ENCODE peak calls at places on chromosomes 2 and 18, in seven cellular contexts. X, D, E, P, I, T and S are unnamed samples.

GRCh38 chr2:147223553-147223952 is 621.3 kb upstream of the ACVR2A start:
- DNase-seq in P (no peak), X (no peak), E (no peak), T (no peak), I (no peak), D (no peak), S (no peak)

GRCh38 chr18:59537581-59537980 is 159.6 kb downstream of the CCBE1 start:
- DNase-seq in X (no peak), I (no peak), P (no peak), D (no peak), T (no peak), E (no peak), S (no peak)

GRCh38 chr18:24983566-24983965 is 368.4 kb downstream of the ZNF521 start:
- DNase-seq in E (no peak), D (no peak), P (no peak), I (no peak), T (no peak), X (no peak), S (no peak)

GRCh38 chr2:42971947-42972736 is 179.8 kb upstream of the HAAO start:
- DNase-seq in I (no peak), E (no peak), T (no peak), P (no peak), X (peak), D (peak), S (no peak)

GRCh38 chr2:217839073-217839749 is 163.6 kb downstream of the TNS1 start:
- DNase-seq in E (no peak), D (no peak), X (no peak), T (no peak), I (no peak), P (no peak), S (no peak)

GRCh38 chr2:240462073-240462703 is 26.7 kb downstream of the GPC1 start:
- DNase-seq in P (no peak), I (no peak), E (peak), D (peak), T (no peak), X (peak), S (no peak)

GRCh38 chr2:72081450-72081849 is 66.2 kb downstream of the CYP26B1 start:
- DNase-seq in P (no peak), D (peak), E (no peak), I (no peak), T (no peak), X (no peak), S (no peak)

GRCh38 chr2:79219383-79219988 is 59.9 kb upstream of the REG3A start:
- DNase-seq in T (peak), X (no peak), E (peak), P (no peak), I (no peak), D (no peak), S (no peak)

GRCh38 chr2:238137885-238138284 is 583 bp upstream of the KLHL30 start:
- DNase-seq in T (no peak), D (no peak), P (no peak), X (no peak), E (no peak), I (no peak), S (no peak)

GRCh38 chr2:137031731-137032130 is 266.4 kb downstream of the THSD7B start:
- DNase-seq in P (no peak), D (no peak), X (no peak), E (no peak), I (no peak), T (no peak), S (no peak)

GRCh38 chr2:169798397-169798717 is 314 bp upstream of the SSB start:
- DNase-seq in X (no peak), E (no peak), D (no peak), I (no peak), T (no peak), P (no peak), S (no peak)

GRCh38 chr2:55581435-55581834 is 36.0 kb downstream of the PPP4R3B start:
- DNase-seq in D (no peak), E (no peak), T (no peak), X (no peak), I (no peak), P (peak), S (no peak)

GRCh38 chr2:111106720-111107119 is 14.0 kb upstream of the BCL2L11 start:
- DNase-seq in T (no peak), P (no peak), D (no peak), X (no peak), I (no peak), E (no peak), S (no peak)

GRCh38 chr2:205405194-205405593 is 277.1 kb upstream of the NRP2 start:
- DNase-seq in P (no peak), D (no peak), I (no peak), E (no peak), X (no peak), T (no peak), S (no peak)

GRCh38 chr2:35365859-35366258 is 989.7 kb upstream of the CRIM1 start:
- DNase-seq in P (no peak), E (no peak), X (no peak), D (no peak), T (no peak), I (no peak), S (no peak)

GRCh38 chr2:55425449-55425848 is 5.8 kb upstream of the CCDC88A start:
- DNase-seq in T (peak), P (no peak), D (no peak), E (no peak), I (no peak), X (no peak), S (no peak)

GRCh38 chr2:171136024-171136423 is 24.7 kb downstream of the TLK1 start:
- DNase-seq in X (no peak), P (no peak), I (no peak), T (no peak), D (no peak), E (no peak), S (no peak)

GRCh38 chr18:79933765-79934164 is 17.7 kb downstream of the SLC66A2 start:
- DNase-seq in E (peak), D (peak), X (peak), I (no peak), P (no peak), T (peak), S (no peak)

GRCh38 chr2:237345891-237346640 is 67.9 kb downstream of the COL6A3 start:
- DNase-seq in T (no peak), X (no peak), E (no peak), I (no peak), P (no peak), D (no peak), S (no peak)

GRCh38 chr2:25342372-25343186 is 854 bp upstream of the DNMT3A start:
- DNase-seq in E (peak), X (peak), T (peak), I (peak), D (peak), P (peak), S (peak)

GRCh38 chr2:12507295-12507694 is 209.4 kb upstream of the TRIB2 start:
- DNase-seq in X (no peak), P (peak), I (peak), D (no peak), E (no peak), T (peak), S (no peak)

GRCh38 chr2:196677404-196677803 is 37.9 kb downstream of the CCDC150 start:
- DNase-seq in E (peak), T (no peak), P (no peak), D (no peak), I (no peak), X (no peak), S (no peak)

GRCh38 chr2:182767578-182767977 is 51.5 kb downstream of the DNAJC10 start:
- DNase-seq in E (no peak), P (no peak), D (no peak), X (no peak), I (no peak), T (no peak), S (no peak)

DNA sequence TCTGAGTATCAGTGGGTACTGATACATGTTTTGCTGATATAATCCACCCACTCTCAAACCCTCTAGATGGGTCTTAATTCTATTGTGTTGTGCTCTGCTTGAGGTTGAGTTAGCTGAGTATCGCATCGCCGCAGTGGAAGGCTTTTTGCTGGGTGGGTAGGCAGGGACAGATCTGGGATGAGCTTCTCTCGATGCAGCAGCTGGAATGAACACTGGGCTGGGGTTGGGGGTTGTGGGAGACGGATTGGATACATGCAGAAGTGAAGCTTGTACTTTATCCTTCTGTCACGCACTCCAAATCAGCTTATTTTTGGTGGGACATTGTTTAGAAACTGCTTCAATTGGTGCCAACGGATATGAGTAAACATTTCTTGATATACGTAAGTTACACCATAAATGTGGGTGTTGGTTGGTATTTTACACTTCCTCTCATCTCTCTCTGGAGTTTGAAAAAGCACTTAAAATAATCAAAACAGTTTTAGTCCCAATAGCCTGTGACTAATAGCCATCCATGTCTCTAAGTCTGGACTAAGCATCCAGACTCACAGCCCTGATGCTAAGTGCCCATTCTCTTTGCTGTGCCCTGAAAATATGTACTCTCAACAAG is 107.1 kb downstream of the POLE4 start:
- DNase-seq in P (no peak), D (no peak), T (no peak), X (no peak), I (no peak), E (no peak), S (no peak)
- H3K27ac ChIP-seq in P (no peak), D (no peak), T (no peak), X (no peak), I (no peak), E (no peak), S (no peak)

DNA sequence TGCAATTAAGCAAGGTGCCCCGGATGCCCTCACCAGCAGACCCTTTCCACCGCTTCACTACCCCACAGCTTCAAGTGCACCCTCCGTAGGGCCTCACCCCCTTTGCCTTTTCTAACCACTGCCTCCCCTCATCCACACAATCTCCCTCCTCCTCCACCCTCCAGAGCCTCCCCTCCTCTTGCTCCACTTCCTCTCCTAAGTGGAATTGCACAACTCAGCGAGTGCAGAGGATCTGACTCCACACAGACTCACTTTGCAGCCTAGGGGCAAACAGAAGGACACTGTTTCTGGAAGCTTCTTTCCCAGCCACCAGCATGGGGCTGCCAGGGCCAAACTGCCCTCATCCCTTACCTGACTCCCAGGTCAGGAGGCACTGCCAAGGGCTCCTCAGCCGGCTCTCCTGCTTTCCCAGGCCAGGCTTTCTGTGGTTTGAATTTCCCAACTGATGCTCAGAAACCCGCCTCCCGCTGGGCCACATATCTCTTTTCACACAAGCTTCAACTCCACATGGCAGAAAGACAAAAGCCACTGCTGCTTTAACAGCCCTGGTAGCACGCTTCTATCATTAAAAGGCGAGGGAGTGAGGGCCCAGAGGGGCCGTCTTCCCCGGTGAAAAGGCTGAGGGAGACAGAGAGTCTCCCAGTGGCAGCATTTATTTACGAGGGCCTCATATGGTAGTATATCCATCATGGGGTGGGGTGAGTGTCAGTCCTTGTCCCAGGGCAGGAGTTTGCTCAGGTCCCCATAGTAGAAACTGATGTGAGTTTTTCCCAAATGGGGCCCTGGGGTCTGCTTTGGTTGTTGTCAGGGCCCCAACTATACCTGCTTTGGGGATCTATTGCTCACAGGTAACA is 74.7 kb upstream of the MGAT4A start:
- DNase-seq in I (no peak), T (peak), D (no peak), P (no peak), E (peak), X (peak), S (no peak)
- H3K27ac ChIP-seq in I (no peak), T (peak), D (peak), P (no peak), E (peak), X (peak), S (peak)

DNA sequence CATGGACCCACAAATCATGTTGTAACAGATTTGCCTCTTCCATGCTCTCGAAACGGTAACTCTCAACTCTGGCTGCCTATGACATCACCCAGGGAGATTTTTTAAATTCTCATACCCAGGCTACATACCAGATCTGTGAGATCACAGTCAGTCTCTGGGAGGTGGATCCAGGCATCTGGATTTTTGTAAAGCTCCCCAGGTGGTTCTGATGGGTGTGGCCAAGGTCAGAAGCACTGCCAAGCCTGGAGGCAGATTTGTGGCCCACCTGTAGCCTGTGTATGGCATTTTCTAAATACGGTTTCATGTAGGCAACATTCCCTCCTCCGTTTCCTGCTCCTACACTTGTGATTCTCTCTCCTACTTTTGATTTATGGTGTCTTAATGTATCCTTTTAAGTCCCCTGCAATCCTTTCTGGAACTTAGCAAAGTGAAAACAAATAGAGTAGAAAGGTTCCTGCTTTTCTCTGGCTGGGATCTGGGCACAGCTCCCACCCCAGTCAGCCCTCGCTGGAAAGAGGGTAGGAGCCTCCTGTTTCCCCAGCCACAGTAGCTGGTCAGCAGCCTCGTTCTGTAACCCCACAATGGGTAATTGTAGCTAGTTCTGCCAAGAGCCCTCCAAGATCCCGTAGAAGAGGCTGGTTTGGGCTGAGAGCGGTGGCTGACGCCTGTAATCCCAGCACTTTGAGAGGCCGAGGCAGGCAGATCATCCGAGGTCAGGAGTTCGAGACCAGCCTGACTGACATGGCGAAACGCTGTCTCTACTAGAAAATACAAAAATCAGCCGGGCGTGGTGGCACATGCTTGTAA is 96.2 kb downstream of the KLHL29 start:
- DNase-seq in D (no peak), P (no peak), X (no peak), I (no peak), T (no peak), E (peak), S (no peak)
- H3K27ac ChIP-seq in D (no peak), P (no peak), X (peak), I (no peak), T (no peak), E (peak), S (no peak)

DNA sequence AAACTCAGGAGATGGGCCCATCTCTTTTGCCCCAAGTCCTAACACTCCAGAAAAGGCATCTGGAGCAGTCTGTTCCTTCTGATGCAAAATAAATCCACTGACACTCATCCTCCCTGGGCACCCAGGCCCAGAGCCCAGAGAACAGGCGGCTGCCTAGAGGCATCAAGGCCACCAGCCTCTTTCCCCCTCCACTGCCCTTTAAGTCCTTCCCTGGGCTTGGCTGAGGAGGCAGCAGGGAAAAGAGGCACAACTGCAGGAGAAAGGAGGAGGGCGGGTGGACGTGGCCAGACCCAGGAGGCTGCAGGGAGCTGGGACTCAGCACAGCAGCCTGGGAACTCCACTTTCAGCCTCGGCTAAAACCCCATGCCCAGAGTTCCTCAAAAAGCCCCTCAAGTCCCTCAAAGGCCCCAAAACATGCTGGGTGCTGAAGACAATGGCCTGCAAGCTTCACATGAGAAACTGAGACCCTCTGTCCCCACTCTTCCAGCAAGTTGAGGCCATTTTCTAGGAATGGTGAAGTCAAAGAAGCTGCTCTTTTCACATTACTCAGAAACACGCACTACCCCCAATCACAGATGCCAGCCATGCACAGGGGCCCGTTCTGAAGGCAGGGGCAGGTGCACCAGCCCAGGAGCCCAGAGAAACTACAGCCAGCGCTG is 99.5 kb upstream of the ID2 start:
- DNase-seq in I (no peak), P (no peak), E (no peak), X (peak), D (no peak), T (no peak), S (no peak)
- H3K27ac ChIP-seq in I (no peak), P (no peak), E (peak), X (no peak), D (peak), T (peak), S (no peak)

GRCh38 chr2:97788986-97789644 is 75.7 kb downstream of the ZAP70 start:
- DNase-seq in T (no peak), I (no peak), E (no peak), X (no peak), P (no peak), D (no peak), S (no peak)
- H3K27ac ChIP-seq in T (no peak), I (no peak), E (no peak), X (no peak), P (no peak), D (no peak), S (no peak)

GRCh38 chr2:225112362-225113111 is 70.3 kb upstream of the DOCK10 start:
- DNase-seq in D (no peak), I (no peak), E (no peak), P (no peak), X (no peak), T (peak), S (no peak)
- H3K27ac ChIP-seq in D (peak), I (no peak), E (no peak), P (no peak), X (no peak), T (no peak), S (peak)

GRCh38 chr2:203629699-203630098 is 76.7 kb upstream of the CD28 start:
- DNase-seq in I (no peak), T (no peak), X (no peak), E (no peak), P (no peak), D (no peak), S (no peak)
- H3K27ac ChIP-seq in I (no peak), T (no peak), X (no peak), E (no peak), P (no peak), D (no peak), S (no peak)

GRCh38 chr2:105395691-105396090 is 3.2 kb downstream of the FHL2 start:
- DNase-seq in P (no peak), E (no peak), X (peak), I (no peak), D (no peak), T (no peak), S (no peak)
- H3K27ac ChIP-seq in P (no peak), E (no peak), X (no peak), I (no peak), D (no peak), T (no peak), S (no peak)

DNA sequence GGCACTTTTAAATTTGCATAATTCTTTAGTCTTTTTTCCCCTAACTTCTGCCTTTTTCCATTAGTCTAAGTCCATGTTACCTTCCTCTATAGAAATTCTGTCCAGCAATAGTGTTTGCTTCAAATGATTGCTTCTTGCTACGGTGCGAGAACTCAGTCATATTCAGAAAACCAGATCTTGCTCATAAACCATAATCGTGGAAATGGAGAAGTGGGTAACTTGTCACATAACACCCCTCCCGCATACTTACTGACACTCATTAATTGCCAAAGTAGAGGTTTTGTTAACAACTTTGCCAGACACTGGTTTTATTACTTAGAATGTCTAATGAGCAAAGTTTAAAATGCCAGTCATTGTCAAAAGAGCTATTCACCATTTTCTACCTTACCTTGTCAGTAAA is 94.3 kb upstream of the TWSG1 start:
- DNase-seq in E (no peak), X (no peak), D (no peak), T (peak), I (no peak), P (no peak), S (no peak)
- H3K27ac ChIP-seq in E (no peak), X (no peak), D (peak), T (peak), I (no peak), P (no peak), S (no peak)

DNA sequence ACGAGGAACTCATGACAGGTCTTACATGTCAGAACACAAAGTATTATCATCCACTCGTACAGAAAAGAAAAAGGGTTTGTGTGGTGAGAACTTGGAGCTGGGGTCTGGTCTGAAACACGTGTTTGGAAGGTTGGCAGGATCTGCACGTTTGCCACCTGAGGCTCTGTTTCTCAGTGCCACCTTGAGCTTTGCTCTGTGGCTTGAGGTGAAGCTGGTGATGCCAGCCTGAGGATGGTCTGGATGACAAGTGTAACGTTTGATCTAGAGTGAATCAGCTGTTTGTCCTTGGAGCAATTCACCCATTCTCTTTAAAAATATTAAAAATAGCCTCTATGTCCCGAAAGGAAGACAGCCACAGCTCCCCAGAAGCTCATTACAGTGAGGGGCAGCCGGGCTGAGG is 45.4 kb upstream of the KLF11 start:
- DNase-seq in D (no peak), T (no peak), P (no peak), X (no peak), E (no peak), I (no peak), S (no peak)
- H3K27ac ChIP-seq in D (no peak), T (no peak), P (peak), X (no peak), E (no peak), I (no peak), S (no peak)